ENCODE peak calls at places on chromosomes 12 and 14, in ten cellular contexts. One of them, this sample, is unnamed.

GRCh38 chr14:99234982-99235491 is 37.0 kb downstream of the BCL11B start:
- DNase-seq in activated T-cell treated with anti-CD3 and anti-CD28 coated beads for 1 hour: peak; percentile 61
- DNase-seq in AG08395: peak; percentile 29
- DNase-seq in HEK293T: peak; percentile 56
- DNase-seq in hepatic stellate cell: no peak
- DNase-seq in stimulated activated naive B cell treated with anti-CD40 and anti-IgM and Interleukin-4, amounts not matched to agents 10 μg/mL and 1 μg/mL and 100 μg/mL, for 72 hours: no peak
- DNase-seq in stimulated activated CD4-positive, alpha-beta T cell treated with anti-CD3 and anti-CD28 coated beads, Interleukin-1b, Interleukin-23, amount 100 ng/mL, for 24 hours: peak; percentile 62
- DNase-seq in pancreas: no peak
- DNase-seq in left ventricle myocardium superior: no peak
- DNase-seq in mucosa of gallbladder: no peak
- DNase-seq in this sample: no peak

GRCh38 chr12:2295941-2296461 is 243.2 kb downstream of the CACNA1C start:
- DNase-seq in activated T-cell treated with anti-CD3 and anti-CD28 coated beads for 1 hour: no peak
- DNase-seq in AG08395: no peak
- DNase-seq in HEK293T: no peak
- DNase-seq in hepatic stellate cell: no peak
- DNase-seq in stimulated activated naive B cell treated with anti-CD40 and anti-IgM and Interleukin-4, amounts not matched to agents 10 μg/mL and 1 μg/mL and 100 μg/mL, for 72 hours: no peak
- DNase-seq in stimulated activated CD4-positive, alpha-beta T cell treated with anti-CD3 and anti-CD28 coated beads, Interleukin-1b, Interleukin-23, amount 100 ng/mL, for 24 hours: no peak
- DNase-seq in pancreas: no peak
- DNase-seq in left ventricle myocardium superior: no peak
- DNase-seq in mucosa of gallbladder: no peak
- DNase-seq in this sample: peak; percentile 13

GRCh38 chr14:103705158-103705523 is 10.1 kb downstream of the XRCC3 start:
- DNase-seq in activated T-cell treated with anti-CD3 and anti-CD28 coated beads for 1 hour: no peak
- DNase-seq in AG08395: no peak
- DNase-seq in HEK293T: no peak
- DNase-seq in hepatic stellate cell: no peak
- DNase-seq in stimulated activated naive B cell treated with anti-CD40 and anti-IgM and Interleukin-4, amounts not matched to agents 10 μg/mL and 1 μg/mL and 100 μg/mL, for 72 hours: no peak
- DNase-seq in stimulated activated CD4-positive, alpha-beta T cell treated with anti-CD3 and anti-CD28 coated beads, Interleukin-1b, Interleukin-23, amount 100 ng/mL, for 24 hours: no peak
- DNase-seq in pancreas: peak; percentile 50
- DNase-seq in left ventricle myocardium superior: peak; percentile 70
- DNase-seq in mucosa of gallbladder: peak; percentile 53
- DNase-seq in this sample: no peak

GRCh38 chr14:32342151-32342853 is 13.2 kb downstream of the AKAP6 start:
- DNase-seq in activated T-cell treated with anti-CD3 and anti-CD28 coated beads for 1 hour: no peak
- DNase-seq in AG08395: no peak
- DNase-seq in HEK293T: no peak
- DNase-seq in hepatic stellate cell: no peak
- DNase-seq in stimulated activated naive B cell treated with anti-CD40 and anti-IgM and Interleukin-4, amounts not matched to agents 10 μg/mL and 1 μg/mL and 100 μg/mL, for 72 hours: no peak
- DNase-seq in stimulated activated CD4-positive, alpha-beta T cell treated with anti-CD3 and anti-CD28 coated beads, Interleukin-1b, Interleukin-23, amount 100 ng/mL, for 24 hours: no peak
- DNase-seq in pancreas: no peak
- DNase-seq in left ventricle myocardium superior: no peak
- DNase-seq in mucosa of gallbladder: no peak
- DNase-seq in this sample: no peak

GRCh38 chr12:122963928-122964240 is 2.4 kb downstream of the ABCB9 start:
- DNase-seq in activated T-cell treated with anti-CD3 and anti-CD28 coated beads for 1 hour: no peak
- DNase-seq in AG08395: no peak
- DNase-seq in HEK293T: no peak
- DNase-seq in hepatic stellate cell: no peak
- DNase-seq in stimulated activated naive B cell treated with anti-CD40 and anti-IgM and Interleukin-4, amounts not matched to agents 10 μg/mL and 1 μg/mL and 100 μg/mL, for 72 hours: no peak
- DNase-seq in stimulated activated CD4-positive, alpha-beta T cell treated with anti-CD3 and anti-CD28 coated beads, Interleukin-1b, Interleukin-23, amount 100 ng/mL, for 24 hours: no peak
- DNase-seq in pancreas: peak; percentile 66
- DNase-seq in left ventricle myocardium superior: peak; percentile 81
- DNase-seq in mucosa of gallbladder: no peak
- DNase-seq in this sample: no peak

GRCh38 chr14:96409701-96410100 is 17.8 kb downstream of the AK7 start:
- DNase-seq in activated T-cell treated with anti-CD3 and anti-CD28 coated beads for 1 hour: no peak
- DNase-seq in AG08395: no peak
- DNase-seq in HEK293T: no peak
- DNase-seq in hepatic stellate cell: no peak
- DNase-seq in stimulated activated naive B cell treated with anti-CD40 and anti-IgM and Interleukin-4, amounts not matched to agents 10 μg/mL and 1 μg/mL and 100 μg/mL, for 72 hours: no peak
- DNase-seq in stimulated activated CD4-positive, alpha-beta T cell treated with anti-CD3 and anti-CD28 coated beads, Interleukin-1b, Interleukin-23, amount 100 ng/mL, for 24 hours: no peak
- DNase-seq in pancreas: peak; percentile 28
- DNase-seq in left ventricle myocardium superior: no peak
- DNase-seq in mucosa of gallbladder: peak; percentile 27
- DNase-seq in this sample: no peak

GRCh38 chr12:62785941-62786559 is 148.9 kb downstream of the PPM1H start:
- DNase-seq in activated T-cell treated with anti-CD3 and anti-CD28 coated beads for 1 hour: no peak
- DNase-seq in AG08395: peak; percentile 70
- DNase-seq in HEK293T: no peak
- DNase-seq in hepatic stellate cell: peak; percentile 41
- DNase-seq in stimulated activated naive B cell treated with anti-CD40 and anti-IgM and Interleukin-4, amounts not matched to agents 10 μg/mL and 1 μg/mL and 100 μg/mL, for 72 hours: no peak
- DNase-seq in stimulated activated CD4-positive, alpha-beta T cell treated with anti-CD3 and anti-CD28 coated beads, Interleukin-1b, Interleukin-23, amount 100 ng/mL, for 24 hours: no peak
- DNase-seq in pancreas: no peak
- DNase-seq in left ventricle myocardium superior: no peak
- DNase-seq in mucosa of gallbladder: peak; percentile 45
- DNase-seq in this sample: peak; percentile 53

GRCh38 chr12:68447807-68448138 is 115.6 kb upstream of the MDM1 start:
- DNase-seq in activated T-cell treated with anti-CD3 and anti-CD28 coated beads for 1 hour: no peak
- DNase-seq in AG08395: no peak
- DNase-seq in HEK293T: no peak
- DNase-seq in hepatic stellate cell: no peak
- DNase-seq in stimulated activated naive B cell treated with anti-CD40 and anti-IgM and Interleukin-4, amounts not matched to agents 10 μg/mL and 1 μg/mL and 100 μg/mL, for 72 hours: no peak
- DNase-seq in stimulated activated CD4-positive, alpha-beta T cell treated with anti-CD3 and anti-CD28 coated beads, Interleukin-1b, Interleukin-23, amount 100 ng/mL, for 24 hours: no peak
- DNase-seq in pancreas: no peak
- DNase-seq in left ventricle myocardium superior: no peak
- DNase-seq in mucosa of gallbladder: no peak
- DNase-seq in this sample: no peak

GRCh38 chr12:120121343-120121742 is 4.8 kb upstream of the RAB35 start:
- DNase-seq in activated T-cell treated with anti-CD3 and anti-CD28 coated beads for 1 hour: no peak
- DNase-seq in AG08395: no peak
- DNase-seq in HEK293T: no peak
- DNase-seq in hepatic stellate cell: no peak
- DNase-seq in stimulated activated naive B cell treated with anti-CD40 and anti-IgM and Interleukin-4, amounts not matched to agents 10 μg/mL and 1 μg/mL and 100 μg/mL, for 72 hours: no peak
- DNase-seq in stimulated activated CD4-positive, alpha-beta T cell treated with anti-CD3 and anti-CD28 coated beads, Interleukin-1b, Interleukin-23, amount 100 ng/mL, for 24 hours: no peak
- DNase-seq in pancreas: no peak
- DNase-seq in left ventricle myocardium superior: no peak
- DNase-seq in mucosa of gallbladder: no peak
- DNase-seq in this sample: no peak

GRCh38 chr12:11849752-11850504 is 200.5 kb downstream of the ETV6 start:
- DNase-seq in activated T-cell treated with anti-CD3 and anti-CD28 coated beads for 1 hour: no peak
- DNase-seq in AG08395: no peak
- DNase-seq in HEK293T: no peak
- DNase-seq in hepatic stellate cell: no peak
- DNase-seq in stimulated activated naive B cell treated with anti-CD40 and anti-IgM and Interleukin-4, amounts not matched to agents 10 μg/mL and 1 μg/mL and 100 μg/mL, for 72 hours: no peak
- DNase-seq in stimulated activated CD4-positive, alpha-beta T cell treated with anti-CD3 and anti-CD28 coated beads, Interleukin-1b, Interleukin-23, amount 100 ng/mL, for 24 hours: no peak
- DNase-seq in pancreas: no peak
- DNase-seq in left ventricle myocardium superior: no peak
- DNase-seq in mucosa of gallbladder: no peak
- DNase-seq in this sample: no peak

GRCh38 chr14:90384543-90384911 is 12.3 kb upstream of the CALM1 start:
- DNase-seq in activated T-cell treated with anti-CD3 and anti-CD28 coated beads for 1 hour: no peak
- DNase-seq in AG08395: no peak
- DNase-seq in HEK293T: no peak
- DNase-seq in hepatic stellate cell: no peak
- DNase-seq in stimulated activated naive B cell treated with anti-CD40 and anti-IgM and Interleukin-4, amounts not matched to agents 10 μg/mL and 1 μg/mL and 100 μg/mL, for 72 hours: no peak
- DNase-seq in stimulated activated CD4-positive, alpha-beta T cell treated with anti-CD3 and anti-CD28 coated beads, Interleukin-1b, Interleukin-23, amount 100 ng/mL, for 24 hours: no peak
- DNase-seq in pancreas: no peak
- DNase-seq in left ventricle myocardium superior: no peak
- DNase-seq in mucosa of gallbladder: no peak
- DNase-seq in this sample: no peak

GRCh38 chr12:120136093-120136770 is 19.7 kb upstream of the RAB35 start:
- DNase-seq in activated T-cell treated with anti-CD3 and anti-CD28 coated beads for 1 hour: no peak
- DNase-seq in AG08395: no peak
- DNase-seq in HEK293T: no peak
- DNase-seq in hepatic stellate cell: no peak
- DNase-seq in stimulated activated naive B cell treated with anti-CD40 and anti-IgM and Interleukin-4, amounts not matched to agents 10 μg/mL and 1 μg/mL and 100 μg/mL, for 72 hours: no peak
- DNase-seq in stimulated activated CD4-positive, alpha-beta T cell treated with anti-CD3 and anti-CD28 coated beads, Interleukin-1b, Interleukin-23, amount 100 ng/mL, for 24 hours: no peak
- DNase-seq in pancreas: no peak
- DNase-seq in left ventricle myocardium superior: no peak
- DNase-seq in mucosa of gallbladder: no peak
- DNase-seq in this sample: no peak

GRCh38 chr12:42299392-42300308 is 26.2 kb downstream of the ZCRB1 start:
- DNase-seq in activated T-cell treated with anti-CD3 and anti-CD28 coated beads for 1 hour: no peak
- DNase-seq in AG08395: no peak
- DNase-seq in HEK293T: no peak
- DNase-seq in hepatic stellate cell: no peak
- DNase-seq in stimulated activated naive B cell treated with anti-CD40 and anti-IgM and Interleukin-4, amounts not matched to agents 10 μg/mL and 1 μg/mL and 100 μg/mL, for 72 hours: peak; percentile 64
- DNase-seq in stimulated activated CD4-positive, alpha-beta T cell treated with anti-CD3 and anti-CD28 coated beads, Interleukin-1b, Interleukin-23, amount 100 ng/mL, for 24 hours: peak; percentile 30
- DNase-seq in pancreas: no peak
- DNase-seq in left ventricle myocardium superior: no peak
- DNase-seq in mucosa of gallbladder: no peak
- DNase-seq in this sample: no peak

GRCh38 chr12:23555808-23556207 is 393.7 kb downstream of the SOX5 start:
- DNase-seq in activated T-cell treated with anti-CD3 and anti-CD28 coated beads for 1 hour: no peak
- DNase-seq in AG08395: no peak
- DNase-seq in HEK293T: no peak
- DNase-seq in hepatic stellate cell: no peak
- DNase-seq in stimulated activated naive B cell treated with anti-CD40 and anti-IgM and Interleukin-4, amounts not matched to agents 10 μg/mL and 1 μg/mL and 100 μg/mL, for 72 hours: no peak
- DNase-seq in stimulated activated CD4-positive, alpha-beta T cell treated with anti-CD3 and anti-CD28 coated beads, Interleukin-1b, Interleukin-23, amount 100 ng/mL, for 24 hours: no peak
- DNase-seq in pancreas: no peak
- DNase-seq in left ventricle myocardium superior: no peak
- DNase-seq in mucosa of gallbladder: no peak
- DNase-seq in this sample: no peak

GRCh38 chr12:128971802-128972201 is 118.5 kb downstream of the GLT1D1 start:
- DNase-seq in activated T-cell treated with anti-CD3 and anti-CD28 coated beads for 1 hour: no peak
- DNase-seq in AG08395: no peak
- DNase-seq in HEK293T: no peak
- DNase-seq in hepatic stellate cell: no peak
- DNase-seq in stimulated activated naive B cell treated with anti-CD40 and anti-IgM and Interleukin-4, amounts not matched to agents 10 μg/mL and 1 μg/mL and 100 μg/mL, for 72 hours: no peak
- DNase-seq in stimulated activated CD4-positive, alpha-beta T cell treated with anti-CD3 and anti-CD28 coated beads, Interleukin-1b, Interleukin-23, amount 100 ng/mL, for 24 hours: no peak
- DNase-seq in pancreas: no peak
- DNase-seq in left ventricle myocardium superior: no peak
- DNase-seq in mucosa of gallbladder: no peak
- DNase-seq in this sample: no peak

GRCh38 chr12:19014243-19014642 is 115.3 kb upstream of the PLEKHA5 start:
- DNase-seq in activated T-cell treated with anti-CD3 and anti-CD28 coated beads for 1 hour: no peak
- DNase-seq in AG08395: no peak
- DNase-seq in HEK293T: no peak
- DNase-seq in hepatic stellate cell: no peak
- DNase-seq in stimulated activated naive B cell treated with anti-CD40 and anti-IgM and Interleukin-4, amounts not matched to agents 10 μg/mL and 1 μg/mL and 100 μg/mL, for 72 hours: no peak
- DNase-seq in stimulated activated CD4-positive, alpha-beta T cell treated with anti-CD3 and anti-CD28 coated beads, Interleukin-1b, Interleukin-23, amount 100 ng/mL, for 24 hours: no peak
- DNase-seq in pancreas: no peak
- DNase-seq in left ventricle myocardium superior: no peak
- DNase-seq in mucosa of gallbladder: no peak
- DNase-seq in this sample: no peak

GRCh38 chr12:12817611-12818010 is 4.5 kb downstream of the DDX47 start:
- DNase-seq in activated T-cell treated with anti-CD3 and anti-CD28 coated beads for 1 hour: no peak
- DNase-seq in AG08395: no peak
- DNase-seq in HEK293T: no peak
- DNase-seq in hepatic stellate cell: no peak
- DNase-seq in stimulated activated naive B cell treated with anti-CD40 and anti-IgM and Interleukin-4, amounts not matched to agents 10 μg/mL and 1 μg/mL and 100 μg/mL, for 72 hours: no peak
- DNase-seq in stimulated activated CD4-positive, alpha-beta T cell treated with anti-CD3 and anti-CD28 coated beads, Interleukin-1b, Interleukin-23, amount 100 ng/mL, for 24 hours: no peak
- DNase-seq in pancreas: no peak
- DNase-seq in left ventricle myocardium superior: no peak
- DNase-seq in mucosa of gallbladder: no peak
- DNase-seq in this sample: no peak

GRCh38 chr12:100267603-100268281 is 765 bp downstream of the SCYL2 start:
- DNase-seq in activated T-cell treated with anti-CD3 and anti-CD28 coated beads for 1 hour: no peak
- DNase-seq in AG08395: no peak
- DNase-seq in HEK293T: no peak
- DNase-seq in hepatic stellate cell: no peak
- DNase-seq in stimulated activated naive B cell treated with anti-CD40 and anti-IgM and Interleukin-4, amounts not matched to agents 10 μg/mL and 1 μg/mL and 100 μg/mL, for 72 hours: no peak
- DNase-seq in stimulated activated CD4-positive, alpha-beta T cell treated with anti-CD3 and anti-CD28 coated beads, Interleukin-1b, Interleukin-23, amount 100 ng/mL, for 24 hours: peak; percentile 0
- DNase-seq in pancreas: no peak
- DNase-seq in left ventricle myocardium superior: no peak
- DNase-seq in mucosa of gallbladder: no peak
- DNase-seq in this sample: no peak

GRCh38 chr12:42932937-42933336 is 343.4 kb upstream of the PRICKLE1 start:
- DNase-seq in activated T-cell treated with anti-CD3 and anti-CD28 coated beads for 1 hour: no peak
- DNase-seq in AG08395: no peak
- DNase-seq in HEK293T: no peak
- DNase-seq in hepatic stellate cell: no peak
- DNase-seq in stimulated activated naive B cell treated with anti-CD40 and anti-IgM and Interleukin-4, amounts not matched to agents 10 μg/mL and 1 μg/mL and 100 μg/mL, for 72 hours: no peak
- DNase-seq in stimulated activated CD4-positive, alpha-beta T cell treated with anti-CD3 and anti-CD28 coated beads, Interleukin-1b, Interleukin-23, amount 100 ng/mL, for 24 hours: no peak
- DNase-seq in pancreas: no peak
- DNase-seq in left ventricle myocardium superior: no peak
- DNase-seq in mucosa of gallbladder: no peak
- DNase-seq in this sample: no peak

GRCh38 chr14:22570132-22570949 is 18.7 kb downstream of the DAD1 start:
- DNase-seq in activated T-cell treated with anti-CD3 and anti-CD28 coated beads for 1 hour: peak; percentile 67
- DNase-seq in AG08395: peak; percentile 78
- DNase-seq in HEK293T: peak; percentile 62
- DNase-seq in hepatic stellate cell: peak; percentile 55
- DNase-seq in stimulated activated naive B cell treated with anti-CD40 and anti-IgM and Interleukin-4, amounts not matched to agents 10 μg/mL and 1 μg/mL and 100 μg/mL, for 72 hours: peak; percentile 89
- DNase-seq in stimulated activated CD4-positive, alpha-beta T cell treated with anti-CD3 and anti-CD28 coated beads, Interleukin-1b, Interleukin-23, amount 100 ng/mL, for 24 hours: no peak
- DNase-seq in pancreas: peak; percentile 78
- DNase-seq in left ventricle myocardium superior: no peak
- DNase-seq in mucosa of gallbladder: peak; percentile 92
- DNase-seq in this sample: peak; percentile 35

GRCh38 chr14:104389326-104390220 is 190.0 kb upstream of the C14orf180 start:
- DNase-seq in activated T-cell treated with anti-CD3 and anti-CD28 coated beads for 1 hour: no peak
- DNase-seq in AG08395: no peak
- DNase-seq in HEK293T: no peak
- DNase-seq in hepatic stellate cell: no peak
- DNase-seq in stimulated activated naive B cell treated with anti-CD40 and anti-IgM and Interleukin-4, amounts not matched to agents 10 μg/mL and 1 μg/mL and 100 μg/mL, for 72 hours: no peak
- DNase-seq in stimulated activated CD4-positive, alpha-beta T cell treated with anti-CD3 and anti-CD28 coated beads, Interleukin-1b, Interleukin-23, amount 100 ng/mL, for 24 hours: no peak
- DNase-seq in pancreas: no peak
- DNase-seq in left ventricle myocardium superior: no peak
- DNase-seq in mucosa of gallbladder: no peak
- DNase-seq in this sample: no peak

GRCh38 chr14:77593501-77593911 is 22.9 kb downstream of the SPTLC2 start:
- DNase-seq in activated T-cell treated with anti-CD3 and anti-CD28 coated beads for 1 hour: no peak
- DNase-seq in AG08395: peak; percentile 30
- DNase-seq in HEK293T: no peak
- DNase-seq in hepatic stellate cell: no peak
- DNase-seq in stimulated activated naive B cell treated with anti-CD40 and anti-IgM and Interleukin-4, amounts not matched to agents 10 μg/mL and 1 μg/mL and 100 μg/mL, for 72 hours: no peak
- DNase-seq in stimulated activated CD4-positive, alpha-beta T cell treated with anti-CD3 and anti-CD28 coated beads, Interleukin-1b, Interleukin-23, amount 100 ng/mL, for 24 hours: no peak
- DNase-seq in pancreas: no peak
- DNase-seq in left ventricle myocardium superior: no peak
- DNase-seq in mucosa of gallbladder: no peak
- DNase-seq in this sample: no peak

GRCh38 chr14:101019541-101019940 is 116.0 kb upstream of the RTL1 start:
- DNase-seq in activated T-cell treated with anti-CD3 and anti-CD28 coated beads for 1 hour: no peak
- DNase-seq in AG08395: no peak
- DNase-seq in HEK293T: no peak
- DNase-seq in hepatic stellate cell: no peak
- DNase-seq in stimulated activated naive B cell treated with anti-CD40 and anti-IgM and Interleukin-4, amounts not matched to agents 10 μg/mL and 1 μg/mL and 100 μg/mL, for 72 hours: no peak
- DNase-seq in stimulated activated CD4-positive, alpha-beta T cell treated with anti-CD3 and anti-CD28 coated beads, Interleukin-1b, Interleukin-23, amount 100 ng/mL, for 24 hours: no peak
- DNase-seq in pancreas: peak; percentile 9
- DNase-seq in left ventricle myocardium superior: peak; percentile 7
- DNase-seq in mucosa of gallbladder: no peak
- DNase-seq in this sample: no peak

GRCh38 chr12:77725611-77726010 is 105.1 kb upstream of the NAV3 start:
- DNase-seq in activated T-cell treated with anti-CD3 and anti-CD28 coated beads for 1 hour: no peak
- DNase-seq in AG08395: peak; percentile 6
- DNase-seq in HEK293T: no peak
- DNase-seq in hepatic stellate cell: no peak
- DNase-seq in stimulated activated naive B cell treated with anti-CD40 and anti-IgM and Interleukin-4, amounts not matched to agents 10 μg/mL and 1 μg/mL and 100 μg/mL, for 72 hours: no peak
- DNase-seq in stimulated activated CD4-positive, alpha-beta T cell treated with anti-CD3 and anti-CD28 coated beads, Interleukin-1b, Interleukin-23, amount 100 ng/mL, for 24 hours: no peak
- DNase-seq in pancreas: no peak
- DNase-seq in left ventricle myocardium superior: no peak
- DNase-seq in mucosa of gallbladder: no peak
- DNase-seq in this sample: no peak

This sample was measured in amniotic stem cell.